ENCODE peak calls at places on chromosome 18, in five cellular contexts. One of them, this sample, is unnamed.
A peak's percentile ranks its signal among the peaks of the same experiment; 100 is the strongest.

GRCh38 chr18:30455741-30456140 is 586.8 kb downstream of the DSC3 start:
- DNase-seq in DMS79: no peak
- DNase-seq in iPS DF 19.7: no peak
- DNase-seq in omental fat pad: no peak
- DNase-seq in T-cell: no peak
- DNase-seq in this sample: no peak

GRCh38 chr18:31649449-31649848 is 34.9 kb downstream of the B4GALT6 start:
- DNase-seq in DMS79: no peak
- DNase-seq in iPS DF 19.7: no peak
- DNase-seq in omental fat pad: no peak
- DNase-seq in T-cell: no peak
- DNase-seq in this sample: no peak

GRCh38 chr18:72762505-72763122 is 105.2 kb downstream of the NETO1 start:
- DNase-seq in DMS79: no peak
- DNase-seq in iPS DF 19.7: peak; percentile 3
- DNase-seq in omental fat pad: no peak
- DNase-seq in T-cell: no peak
- DNase-seq in this sample: no peak

GRCh38 chr18:13492314-13492713 is 234.0 kb downstream of the FAM210A start:
- DNase-seq in DMS79: no peak
- DNase-seq in iPS DF 19.7: no peak
- DNase-seq in omental fat pad: no peak
- DNase-seq in T-cell: no peak
- DNase-seq in this sample: no peak

GRCh38 chr18:56188521-56188920 is 449.9 kb downstream of the TXNL1 start:
- DNase-seq in DMS79: no peak
- DNase-seq in iPS DF 19.7: no peak
- DNase-seq in omental fat pad: no peak
- DNase-seq in T-cell: no peak
- DNase-seq in this sample: no peak

GRCh38 chr18:48771641-48772380 is 179.0 kb downstream of the SMAD7 start:
- DNase-seq in DMS79: no peak
- DNase-seq in iPS DF 19.7: no peak
- DNase-seq in omental fat pad: no peak
- DNase-seq in T-cell: no peak
- DNase-seq in this sample: no peak

GRCh38 chr18:12283256-12283655 is 24.8 kb upstream of the TUBB6 start:
- DNase-seq in DMS79: no peak
- DNase-seq in iPS DF 19.7: no peak
- DNase-seq in omental fat pad: no peak
- DNase-seq in T-cell: no peak
- DNase-seq in this sample: no peak

GRCh38 chr18:22524783-22525182 is 107.1 kb upstream of the CTAGE1 start:
- DNase-seq in DMS79: no peak
- DNase-seq in iPS DF 19.7: no peak
- DNase-seq in omental fat pad: no peak
- DNase-seq in T-cell: no peak
- DNase-seq in this sample: no peak

GRCh38 chr18:3015203-3015590 is 2.3 kb upstream of the LPIN2 start:
- DNase-seq in DMS79: no peak
- DNase-seq in iPS DF 19.7: no peak
- DNase-seq in omental fat pad: no peak
- DNase-seq in T-cell: no peak
- DNase-seq in this sample: no peak

GRCh38 chr18:49967914-49968313 is 154.6 kb upstream of the ACAA2 start:
- DNase-seq in DMS79: no peak
- DNase-seq in iPS DF 19.7: no peak
- DNase-seq in omental fat pad: no peak
- DNase-seq in T-cell: no peak
- DNase-seq in this sample: no peak

GRCh38 chr18:21456428-21457178 is 143.9 kb downstream of the ESCO1 start:
- DNase-seq in DMS79: no peak
- DNase-seq in iPS DF 19.7: no peak
- DNase-seq in omental fat pad: no peak
- DNase-seq in T-cell: no peak
- DNase-seq in this sample: no peak

GRCh38 chr18:42028232-42028832 is 73.3 kb downstream of the PIK3C3 start:
- DNase-seq in DMS79: no peak
- DNase-seq in iPS DF 19.7: no peak
- DNase-seq in omental fat pad: no peak
- DNase-seq in T-cell: no peak
- DNase-seq in this sample: no peak

GRCh38 chr18:38688402-38688801 is 1122.8 kb upstream of the CELF4 start:
- DNase-seq in DMS79: peak; percentile 9
- DNase-seq in iPS DF 19.7: no peak
- DNase-seq in omental fat pad: no peak
- DNase-seq in T-cell: no peak
- DNase-seq in this sample: no peak

GRCh38 chr18:79859314-79859713 is 61.6 kb downstream of the KCNG2 start:
- DNase-seq in DMS79: no peak
- DNase-seq in iPS DF 19.7: no peak
- DNase-seq in omental fat pad: no peak
- DNase-seq in T-cell: no peak
- DNase-seq in this sample: no peak

GRCh38 chr18:3712485-3712884 is 262.5 kb downstream of the TGIF1 start:
- DNase-seq in DMS79: no peak
- DNase-seq in iPS DF 19.7: no peak
- DNase-seq in omental fat pad: no peak
- DNase-seq in T-cell: no peak
- DNase-seq in this sample: no peak

GRCh38 chr18:9049495-9049809 is 53.0 kb upstream of the NDUFV2 start:
- DNase-seq in DMS79: no peak
- DNase-seq in iPS DF 19.7: no peak
- DNase-seq in omental fat pad: no peak
- DNase-seq in T-cell: no peak
- DNase-seq in this sample: no peak

GRCh38 chr18:13520306-13520705 is 206.1 kb downstream of the FAM210A start:
- DNase-seq in DMS79: no peak
- DNase-seq in iPS DF 19.7: no peak
- DNase-seq in omental fat pad: no peak
- DNase-seq in T-cell: no peak
- DNase-seq in this sample: no peak

GRCh38 chr18:71398530-71398929 is 1109.7 kb downstream of the SOCS6 start:
- DNase-seq in DMS79: no peak
- DNase-seq in iPS DF 19.7: no peak
- DNase-seq in omental fat pad: no peak
- DNase-seq in T-cell: no peak
- DNase-seq in this sample: no peak

GRCh38 chr18:35729971-35730668 is 148.6 kb downstream of the GALNT1 start:
- DNase-seq in DMS79: no peak
- DNase-seq in iPS DF 19.7: no peak
- DNase-seq in omental fat pad: no peak
- DNase-seq in T-cell: no peak
- DNase-seq in this sample: no peak

GRCh38 chr18:286515-287310 is 18.9 kb upstream of the THOC1 start:
- DNase-seq in DMS79: no peak
- DNase-seq in iPS DF 19.7: no peak
- DNase-seq in omental fat pad: no peak
- DNase-seq in T-cell: no peak
- DNase-seq in this sample: no peak

GRCh38 chr18:36381075-36381474 is 83.6 kb downstream of the FHOD3 start:
- DNase-seq in DMS79: no peak
- DNase-seq in iPS DF 19.7: no peak
- DNase-seq in omental fat pad: no peak
- DNase-seq in T-cell: no peak
- DNase-seq in this sample: no peak